ENCODE peak calls at places on chromosomes 16 and 17, in seven cellular contexts. I is mesendoderm; N is GM23338; P is trophoblast cell; Z is heart right ventricle; C is CD4-positive, alpha-beta memory T cell; F is lower lobe of right lung. O is an unnamed sample.

GRCh38 chr16:15493416-15494181 is 59.2 kb downstream of the BMERB1 start:
- DNase-seq in I (no peak), N (no peak), P (no peak), Z (no peak), C (no peak), F (no peak), O (no peak)

GRCh38 chr17:68455756-68456528 is 1.4 kb downstream of the WIPI1 start:
- DNase-seq in I (peak; percentile 27), N (no peak), P (peak; percentile 95), Z (peak; percentile 37), C (no peak), F (no peak), O (no peak)

GRCh38 chr17:56752263-56752662 is 81.5 kb downstream of the C17orf67 start:
- DNase-seq in I (no peak), N (no peak), P (no peak), Z (no peak), C (no peak), F (no peak), O (no peak)

GRCh38 chr16:79360267-79360666 is 240.3 kb downstream of the MAF start:
- DNase-seq in I (no peak), N (no peak), P (peak; percentile 40), Z (no peak), C (no peak), F (no peak), O (no peak)

GRCh38 chr16:48157794-48158193 is 2.0 kb upstream of the ABCC12 start:
- DNase-seq in I (no peak), N (no peak), P (no peak), Z (no peak), C (no peak), F (no peak), O (no peak)

GRCh38 chr17:46818319-46818928 is at the start of gene WNT3:
- DNase-seq in I (peak; percentile 97), N (peak; percentile 93), P (no peak), Z (no peak), C (no peak), F (peak; percentile 51), O (peak; percentile 28)

GRCh38 chr17:39631403-39631802 is 4.7 kb downstream of the PPP1R1B start:
- DNase-seq in I (peak; percentile 90), N (peak; percentile 84), P (no peak), Z (no peak), C (no peak), F (peak; percentile 62), O (no peak)

GRCh38 chr16:85398688-85399582 is 214.2 kb upstream of the GSE1 start:
- DNase-seq in I (no peak), N (no peak), P (peak; percentile 28), Z (no peak), C (no peak), F (peak; percentile 34), O (no peak)

GRCh38 chr17:51166987-51167931 is 1.0 kb downstream of the NME2 start:
- DNase-seq in I (peak; percentile 69), N (peak; percentile 66), P (peak; percentile 67), Z (peak; percentile 16), C (peak; percentile 54), F (no peak), O (peak; percentile 67)

GRCh38 chr16:24409045-24409444 is 130.3 kb upstream of the RBBP6 start:
- DNase-seq in I (peak; percentile 44), N (peak; percentile 68), P (no peak), Z (no peak), C (no peak), F (no peak), O (no peak)

GRCh38 chr16:10871157-10871991 is 5.6 kb upstream of the CIITA start:
- DNase-seq in I (no peak), N (no peak), P (peak; percentile 37), Z (peak; percentile 40), C (peak; percentile 42), F (peak; percentile 83), O (peak; percentile 30)

GRCh38 chr17:5868916-5869475 is 201.2 kb upstream of the WSCD1 start:
- DNase-seq in I (no peak), N (no peak), P (no peak), Z (no peak), C (no peak), F (no peak), O (no peak)

GRCh38 chr16:67243481-67243880 is 3.8 kb downstream of the FHOD1 start:
- DNase-seq in I (no peak), N (no peak), P (no peak), Z (no peak), C (no peak), F (peak; percentile 64), O (no peak)

GRCh38 chr16:11629071-11630030 is 38.9 kb upstream of the SNN start:
- DNase-seq in I (peak; percentile 33), N (no peak), P (no peak), Z (peak; percentile 48), C (no peak), F (peak; percentile 68), O (no peak)

GRCh38 chr16:73713301-73713700 is 583.3 kb upstream of the PSMD7 start:
- DNase-seq in I (no peak), N (no peak), P (no peak), Z (no peak), C (no peak), F (no peak), O (no peak)
- H3K27ac ChIP-seq in I (no peak overlapping the region), N (no peak overlapping the region), P (no peak overlapping the region), Z (no peak overlapping the region), C (no peak overlapping the region), F (no peak overlapping the region), O (no peak overlapping the region)

GRCh38 chr16:81647527-81647926 is 131.6 kb upstream of the PLCG2 start:
- DNase-seq in I (peak; percentile 97), N (peak; percentile 46), P (peak; percentile 91), Z (no peak), C (no peak), F (no peak), O (no peak)
- H3K4me3 ChIP-seq in I (no peak overlapping the region), N (no peak overlapping the region), P (no peak overlapping the region), Z (no peak overlapping the region), C (no peak overlapping the region), F (no peak overlapping the region), O (no peak overlapping the region)

DNA sequence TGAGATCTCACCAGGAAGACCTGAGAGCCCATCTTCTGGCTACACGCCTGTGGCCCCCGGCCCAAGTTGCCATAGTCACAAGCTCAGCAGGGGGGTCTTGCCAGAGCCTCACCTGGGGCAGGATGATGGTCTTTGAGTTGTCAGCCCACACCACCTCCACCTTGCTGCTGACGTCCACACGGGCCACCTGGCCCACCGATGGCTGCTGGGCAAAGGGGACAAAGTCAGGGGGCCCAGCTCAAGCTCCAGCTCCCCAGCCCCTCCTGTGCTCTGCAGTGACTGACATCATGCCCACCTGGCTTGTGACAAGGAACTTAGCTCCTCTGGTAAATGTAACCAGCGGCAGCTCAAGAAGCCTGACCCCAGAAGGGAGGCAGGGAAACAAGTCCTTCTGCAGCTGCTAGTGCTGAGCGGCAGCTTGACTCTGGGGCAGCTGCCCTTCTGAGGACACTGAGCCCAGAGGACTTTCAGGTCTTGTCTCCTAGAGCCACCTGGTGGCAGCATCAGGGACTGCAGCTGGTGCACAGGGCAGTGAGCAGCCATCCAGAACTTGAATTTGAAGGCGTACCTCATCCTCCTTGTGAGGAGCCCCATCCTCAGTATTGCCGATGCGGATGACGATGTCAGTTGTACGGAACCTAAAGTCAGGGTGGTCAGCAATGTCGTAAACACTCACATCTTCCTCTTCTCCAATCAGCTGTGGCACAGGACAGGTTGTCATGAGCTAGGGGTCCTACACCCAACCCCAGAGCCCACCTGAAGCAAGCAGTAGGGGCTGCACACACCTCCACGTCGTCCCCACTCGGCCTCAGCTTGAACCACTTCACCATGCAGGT is 13.5 kb downstream of the SPHK1 start:
- DNase-seq in I (peak; percentile 89), N (peak; percentile 94), P (peak; percentile 97), Z (peak; percentile 87), C (peak; percentile 76), F (peak; percentile 91), O (peak; percentile 83)
- H3K27ac ChIP-seq in I (no peak overlapping the region), N (peak overlapping the region; percentile 63), P (no peak overlapping the region), Z (no peak overlapping the region), C (no peak overlapping the region), F (no peak overlapping the region), O (no peak overlapping the region)

GRCh38 chr17:40901981-40902862 is 17.2 kb upstream of the KRT20 start:
- DNase-seq in I (peak; percentile 37), N (no peak), P (peak; percentile 82), Z (no peak), C (no peak), F (no peak), O (no peak)
- H3K4me3 ChIP-seq in I (no peak overlapping the region), N (no peak overlapping the region), P (no peak overlapping the region), Z (no peak overlapping the region), C (no peak overlapping the region), F (no peak overlapping the region), O (no peak overlapping the region)

O was measured in CD4-positive, CD25-positive, alpha-beta regulatory T cell.